ENCODE peak calls at places on chromosomes 12 and 14, in four cellular contexts. W is NCI-H524, T is immature natural killer cell, D is SK-MEL-5. L is an unnamed sample.

GRCh38 chr14:101508196-101508947 is 52.9 kb upstream of the DIO3 start:
- DNase-seq in D (no peak), T (no peak), W (no peak), L (no peak)

GRCh38 chr12:98639526-98639925 is 5.1 kb downstream of the IKBIP start:
- DNase-seq in W (no peak), T (no peak), D (no peak), L (no peak)

GRCh38 chr14:72615511-72616121 is 278.3 kb downstream of the DPF3 start:
- DNase-seq in T (no peak), D (no peak), W (no peak), L (peak)

GRCh38 chr12:47910486-47910885 is 5.7 kb upstream of the VDR start:
- DNase-seq in W (no peak), T (no peak), D (no peak), L (no peak)

GRCh38 chr12:14545144-14546124 is 22.2 kb downstream of the PLBD1 start:
- DNase-seq in T (no peak), D (no peak), W (no peak), L (no peak)

GRCh38 chr12:93979189-93979588 is 169.2 kb upstream of the PLXNC1 start:
- DNase-seq in D (peak), W (no peak), T (peak), L (no peak)

GRCh38 chr12:46702581-46703344 is 123.0 kb downstream of the SLC38A4 start:
- DNase-seq in W (no peak), D (no peak), T (no peak), L (no peak)

GRCh38 chr12:13007496-13008233 is 7.6 kb upstream of the HEBP1 start:
- DNase-seq in D (no peak), W (no peak), T (no peak), L (no peak)

GRCh38 chr12:52041695-52042123 is 9.5 kb upstream of the NR4A1 start:
- DNase-seq in T (peak), D (no peak), W (no peak), L (no peak)

GRCh38 chr12:17456486-17456885 is 633.5 kb downstream of the RERGL start:
- DNase-seq in W (no peak), T (no peak), D (no peak), L (no peak)

GRCh38 chr14:99039316-99040041 is 232.5 kb downstream of the BCL11B start:
- DNase-seq in T (no peak), W (no peak), D (no peak), L (no peak)

GRCh38 chr12:124694846-124695497 is 127.6 kb upstream of the NCOR2 start:
- DNase-seq in D (no peak), T (no peak), W (no peak), L (no peak)

GRCh38 chr14:104281768-104282301 is 143.4 kb downstream of the KIF26A start:
- DNase-seq in T (no peak), D (no peak), W (no peak), L (no peak)

GRCh38 chr12:109436181-109436546 is 40.9 kb downstream of the KCTD10 start:
- DNase-seq in T (no peak), D (no peak), W (no peak), L (no peak)

GRCh38 chr12:117328556-117329100 is 32.8 kb downstream of the NOS1 start:
- DNase-seq in D (no peak), T (no peak), W (peak), L (no peak)

GRCh38 chr14:76539130-76539529 is 163.2 kb downstream of the ESRRB start:
- DNase-seq in W (no peak), T (no peak), D (no peak), L (no peak)

GRCh38 chr12:77062846-77063461 is 2.4 kb downstream of the E2F7 start:
- DNase-seq in W (no peak), T (no peak), D (peak), L (no peak)

GRCh38 chr12:45731376-45731775 is 1.9 kb downstream of the ARID2 start:
- DNase-seq in T (no peak), D (no peak), W (no peak), L (no peak)

GRCh38 chr12:15932975-15933374 is 21.8 kb downstream of the DERA start:
- DNase-seq in W (no peak), D (no peak), T (no peak), L (no peak)

GRCh38 chr14:61074852-61075251 is 93.8 kb downstream of the SLC38A6 start:
- DNase-seq in D (no peak), W (no peak), T (no peak), L (no peak)

GRCh38 chr12:75526655-75527511 is 15.5 kb upstream of the KRR1 start:
- DNase-seq in T (peak), W (peak), D (peak), L (no peak)

GRCh38 chr14:70856851-70857498 is 47.7 kb upstream of the MAP3K9 start:
- DNase-seq in W (no peak), D (peak), T (no peak), L (no peak)

GRCh38 chr12:85621041-85621440 is 215.2 kb downstream of the RASSF9 start:
- DNase-seq in T (no peak), D (peak), W (no peak), L (no peak)

GRCh38 chr12:77786675-77787074 is 44.0 kb upstream of the NAV3 start:
- DNase-seq in T (no peak), W (no peak), D (no peak), L (no peak)

GRCh38 chr14:94635143-94635542 is 23.0 kb downstream of the SERPINA3 start:
- DNase-seq in D (no peak), T (no peak), W (no peak), L (no peak)

GRCh38 chr14:55220230-55220629 is 28.8 kb upstream of the DLGAP5 start:
- DNase-seq in T (no peak), D (no peak), W (no peak), L (no peak)

GRCh38 chr12:25436206-25436912 is 116.7 kb downstream of the LMNTD1 start:
- DNase-seq in D (peak), W (peak), T (peak), L (no peak)

GRCh38 chr12:104357431-104357952 is 54.0 kb downstream of the EID3 start:
- DNase-seq in T (no peak), D (peak), W (no peak), L (peak)

L was measured in esophagus muscularis mucosa.